ENCODE peak calls at places on chromosomes 7 and 10, in eight cellular contexts. A, H, O, J, D, Z, V and W are unnamed samples. For H3K4me1, the result is how much of the 10 kb centered on the place peaks cover.

GRCh38 chr10:108791030-108791429 is 1132.3 kb downstream of the XPNPEP1 start:
- DNase-seq in A (no peak), H (no peak), O (no peak), V (no peak), Z (no peak), J (no peak), D (no peak), W (no peak)

GRCh38 chr10:15222511-15222910 is 54.0 kb upstream of the NMT2 start:
- DNase-seq in D (no peak), V (no peak), Z (no peak), O (no peak), J (no peak), H (no peak), A (no peak), W (no peak)

GRCh38 chr7:22677680-22678079 is 49.3 kb upstream of the IL6 start:
- DNase-seq in H (no peak), A (no peak), D (no peak), V (no peak), O (no peak), Z (no peak), J (no peak), W (no peak)

GRCh38 chr7:47088329-47089067 is 493.4 kb downstream of the TNS3 start:
- DNase-seq in V (peak), Z (peak), D (peak), O (peak), A (peak), J (peak), H (peak), W (peak)

GRCh38 chr10:103554488-103555320 is 61.2 kb downstream of the NEURL1 start:
- DNase-seq in V (no peak), D (peak), J (peak), H (peak), Z (peak), A (peak), O (peak), W (peak)

GRCh38 chr10:77927343-77928256 is 1.0 kb upstream of the DLG5 start:
- DNase-seq in D (no peak), Z (no peak), V (no peak), H (no peak), J (no peak), O (no peak), A (no peak), W (no peak)

GRCh38 chr10:44363716-44364115 is 21.2 kb downstream of the CXCL12 start:
- DNase-seq in D (no peak), J (no peak), O (no peak), V (no peak), Z (no peak), H (no peak), A (no peak), W (no peak)

GRCh38 chr7:119957335-119957734 is 315.6 kb upstream of the KCND2 start:
- DNase-seq in O (no peak), Z (no peak), D (no peak), H (no peak), V (no peak), J (no peak), A (no peak), W (no peak)

GRCh38 chr10:62045765-62046521 is 144.4 kb downstream of the ARID5B start:
- DNase-seq in A (no peak), H (no peak), D (no peak), V (no peak), Z (no peak), J (no peak), O (peak), W (no peak)

DNA sequence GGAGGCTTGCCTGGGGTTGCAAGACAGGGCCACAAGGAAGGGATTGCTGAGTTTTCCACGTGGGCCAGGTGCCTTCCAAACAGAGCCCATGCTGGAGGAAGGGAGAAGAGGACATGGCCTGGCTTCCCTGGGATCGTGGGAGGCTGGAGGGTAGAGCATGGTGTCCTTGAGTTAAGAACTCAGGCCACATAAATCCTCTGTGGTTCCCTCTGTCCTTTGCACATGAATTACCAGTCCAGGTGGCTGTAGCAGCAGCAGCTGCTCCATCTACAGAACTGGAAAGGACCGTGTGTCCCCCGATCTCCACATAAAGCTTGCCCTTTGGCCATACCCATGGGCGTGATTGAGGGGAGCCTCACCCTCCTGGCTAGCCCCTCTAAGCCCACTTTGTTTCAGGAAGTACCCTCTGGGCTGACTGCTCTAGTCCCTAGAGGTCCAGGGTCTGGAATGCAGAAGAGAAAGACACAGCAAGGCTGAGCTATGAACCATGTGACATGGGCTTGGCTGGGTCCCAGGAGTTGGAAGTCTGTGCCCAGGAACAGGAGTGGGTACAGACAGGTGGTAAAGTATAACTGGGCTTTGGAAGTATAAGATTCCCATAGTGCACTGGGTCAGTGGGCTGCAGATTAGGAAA is 84.9 kb downstream of the C10orf105 start:
- DNase-seq in D (no peak), V (no peak), A (no peak), H (no peak), J (no peak), Z (peak), O (no peak), W (peak)
- H3K4me1 ChIP-seq in D (under half), V (under half), A (under half), H (under half), J (under half), Z (under half), O (half or more), W (under half)

GRCh38 chr10:121527690-121528089 is 70.6 kb downstream of the FGFR2 start:
- DNase-seq in O (no peak), D (no peak), V (no peak), H (no peak), Z (no peak), J (no peak), A (no peak), W (peak)
- TF ChIP-seq EP300 in O (no peak), D (no peak), V (no peak), H (no peak), Z (no peak), J (no peak), A (no peak), W (no peak)

GRCh38 chr7:116554436-116554835 is 29.6 kb downstream of the CAV1 start:
- DNase-seq in V (no peak), O (no peak), J (no peak), A (no peak), H (no peak), D (no peak), Z (no peak), W (no peak)
- H3K4me1 ChIP-seq in V (half or more), O (under half), J (under half), A (under half), H (under half), D (under half), Z (under half), W (under half)

GRCh38 chr10:31679931-31680330 is 248.7 kb downstream of the ARHGAP12 start:
- DNase-seq in J (no peak), H (no peak), Z (no peak), V (no peak), D (no peak), A (no peak), O (no peak), W (no peak)

GRCh38 chr10:31686566-31686965 is 242.1 kb downstream of the ARHGAP12 start:
- DNase-seq in O (no peak), D (no peak), V (no peak), J (no peak), A (no peak), H (no peak), Z (no peak), W (no peak)

GRCh38 chr10:31678573-31679122 is 250.0 kb downstream of the ARHGAP12 start:
- DNase-seq in A (no peak), V (no peak), J (no peak), Z (no peak), D (no peak), H (no peak), O (no peak), W (no peak)

GRCh38 chr10:31687545-31688482 is 240.8 kb downstream of the ARHGAP12 start:
- DNase-seq in A (no peak), O (no peak), D (no peak), Z (no peak), H (no peak), V (no peak), J (no peak), W (no peak)

GRCh38 chr10:31683682-31684081 is 244.9 kb downstream of the ARHGAP12 start:
- DNase-seq in H (no peak), A (no peak), O (no peak), V (no peak), J (no peak), D (no peak), Z (no peak), W (no peak)
- TF ChIP-seq EP300 in H (no peak), A (no peak), O (no peak), V (no peak), J (no peak), D (no peak), Z (no peak), W (no peak)

DNA sequence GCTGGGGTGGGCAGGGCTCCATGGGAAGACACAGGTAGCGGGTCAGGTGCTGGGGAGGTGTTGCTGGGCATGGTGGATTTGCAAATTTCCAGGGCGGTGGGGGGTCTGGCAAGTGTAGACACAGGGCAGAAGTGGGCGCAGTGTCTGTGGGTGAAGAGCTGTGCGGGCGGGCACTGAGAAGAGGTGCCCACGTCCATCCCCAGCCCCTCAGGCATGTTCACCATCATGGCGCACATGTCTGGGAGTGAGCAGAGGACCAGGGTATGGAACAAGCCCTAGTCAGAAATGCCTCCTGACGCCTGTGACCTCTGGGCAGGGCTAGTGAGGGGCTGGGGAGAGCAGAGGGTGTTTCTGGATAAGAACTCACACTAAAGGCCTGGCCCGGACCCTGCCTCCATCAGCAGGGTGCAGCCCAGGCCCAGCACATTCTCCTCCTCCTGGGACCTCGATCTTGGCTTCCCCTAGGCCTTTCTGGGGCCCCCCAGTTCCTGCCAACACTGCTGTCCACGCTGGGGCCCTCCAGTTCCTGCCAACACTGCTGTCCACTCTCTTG is 612.9 kb downstream of the PTPRN2 start:
- DNase-seq in H (no peak), V (no peak), Z (no peak), J (no peak), O (no peak), D (no peak), A (no peak), W (no peak)
- H3K4me1 ChIP-seq in H (under half), V (under half), Z (under half), J (under half), O (under half), D (under half), A (under half), W (under half)

GRCh38 chr10:12755075-12755474 is 246.4 kb downstream of the CCDC3 start:
- DNase-seq in V (no peak), Z (no peak), O (no peak), D (no peak), A (no peak), H (no peak), J (no peak), W (no peak)
- TF ChIP-seq EP300 in V (no peak), Z (no peak), O (no peak), D (no peak), A (no peak), H (no peak), J (no peak), W (no peak)

GRCh38 chr7:107234436-107234835 is 65.6 kb downstream of the HBP1 start:
- DNase-seq in D (no peak), H (no peak), O (no peak), Z (no peak), J (no peak), A (no peak), V (no peak), W (no peak)
- H3K4me1 ChIP-seq in D (under half), H (under half), O (under half), Z (under half), J (under half), A (under half), V (under half), W (under half)

DNA sequence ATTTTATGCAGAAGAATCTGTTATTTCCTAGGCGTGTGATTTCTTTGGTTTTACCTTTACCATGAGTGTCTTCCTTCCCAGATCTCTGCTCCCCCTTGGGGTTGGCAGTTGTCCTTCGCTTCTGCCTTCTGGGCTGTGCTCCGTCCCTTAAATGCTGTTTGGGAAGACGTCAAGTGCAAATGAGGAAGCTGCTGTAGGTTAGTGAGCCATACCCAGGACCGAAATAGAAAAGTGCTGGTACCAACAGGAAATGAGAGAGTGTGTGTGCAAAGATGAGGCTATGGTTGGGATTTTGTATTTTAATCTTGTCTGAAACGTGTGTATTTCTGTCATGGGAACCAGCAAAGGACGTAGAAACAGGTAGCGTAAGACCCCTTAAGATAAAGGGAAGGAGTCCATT is 299.7 kb downstream of the KLF6 start:
- DNase-seq in Z (no peak), H (no peak), V (no peak), D (no peak), O (no peak), J (no peak), A (no peak), W (no peak)
- TF ChIP-seq EP300 in Z (no peak), H (no peak), V (peak), D (no peak), O (no peak), J (no peak), A (no peak), W (no peak)

GRCh38 chr10:110682348-110682747 is 38.2 kb downstream of the RBM20 start:
- DNase-seq in A (no peak), O (no peak), H (no peak), J (no peak), V (no peak), Z (no peak), D (no peak), W (no peak)

GRCh38 chr10:110681023-110681681 is 37.0 kb downstream of the RBM20 start:
- DNase-seq in J (peak), H (peak), V (no peak), Z (peak), D (no peak), O (peak), A (no peak), W (peak)

GRCh38 chr10:110684800-110685446 is 40.8 kb downstream of the RBM20 start:
- DNase-seq in O (no peak), H (no peak), J (no peak), A (no peak), V (no peak), D (peak), Z (no peak), W (no peak)

GRCh38 chr10:110679633-110680472 is 35.7 kb downstream of the RBM20 start:
- DNase-seq in O (no peak), J (peak), A (no peak), Z (no peak), V (no peak), H (no peak), D (no peak), W (no peak)

DNA sequence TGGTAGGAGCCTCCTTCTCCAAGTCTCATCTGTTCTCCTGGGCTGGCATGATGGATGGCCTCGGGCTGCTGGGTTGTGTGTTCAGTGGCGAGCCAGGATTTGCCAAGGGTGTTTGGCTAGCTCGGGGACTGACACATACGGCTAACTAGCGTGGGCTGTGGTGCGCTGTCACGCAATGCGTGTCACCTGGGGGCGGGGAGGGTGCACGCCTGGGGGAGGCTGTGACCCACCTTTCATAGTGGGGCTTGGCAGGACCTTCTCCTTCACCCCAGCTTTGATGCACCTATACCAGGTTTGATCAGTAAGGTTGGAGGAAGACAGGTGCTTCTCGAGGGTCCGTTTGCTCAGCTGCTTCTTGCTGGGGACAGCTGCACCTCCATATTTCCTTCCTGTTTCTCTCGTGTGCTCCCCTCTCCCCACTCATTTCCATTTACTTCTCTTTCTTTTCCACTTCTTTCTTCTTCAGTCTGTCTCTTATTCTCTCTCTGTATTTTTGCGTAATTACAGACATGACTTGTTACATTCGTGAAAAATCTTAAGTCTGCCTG is 36.4 kb downstream of the RBM20 start:
- DNase-seq in O (no peak), A (no peak), Z (no peak), J (no peak), V (no peak), H (no peak), D (peak), W (no peak)
- H3K4me1 ChIP-seq in O (under half), A (under half), Z (under half), J (under half), V (under half), H (under half), D (under half), W (under half)